ENCODE peak calls at places on chromosomes 12 and 14, in five cellular contexts. Q is NCI-H1436, Z is CMK, D is brain microvascular endothelial cell, A is sciatic nerve. L is an unnamed sample.

GRCh38 chr12:99985631-99986030 is 895 bp upstream of the ANKS1B start:
- DNase-seq in Z (no peak), D (no peak), Q (no peak), A (no peak), L (no peak)

GRCh38 chr14:93993382-93993781 is 3.7 kb upstream of the CCDC197 start:
- DNase-seq in Z (no peak), A (no peak), D (no peak), Q (no peak), L (no peak)

GRCh38 chr12:116773276-116773731 is 35.2 kb downstream of the RNFT2 start:
- DNase-seq in Q (no peak), D (peak), A (no peak), Z (no peak), L (no peak)

GRCh38 chr14:44279357-44279756 is 227.7 kb downstream of the FSCB start:
- DNase-seq in A (no peak), Z (no peak), Q (no peak), D (no peak), L (no peak)

GRCh38 chr14:32560213-32560857 is 231.2 kb downstream of the AKAP6 start:
- DNase-seq in Z (no peak), A (peak), D (peak), Q (peak), L (peak)

GRCh38 chr14:94622653-94623421 is 10.6 kb downstream of the SERPINA3 start:
- DNase-seq in Q (no peak), Z (no peak), D (no peak), A (peak), L (no peak)

GRCh38 chr12:71214511-71215285 is 56.9 kb upstream of the TSPAN8 start:
- DNase-seq in Q (no peak), Z (no peak), A (no peak), D (no peak), L (no peak)

GRCh38 chr12:78641837-78642423 is 222.6 kb upstream of the SYT1 start:
- DNase-seq in Q (no peak), A (no peak), Z (no peak), D (no peak), L (no peak)

GRCh38 chr14:94143239-94143638 is 13.8 kb upstream of the IFI27L2 start:
- DNase-seq in Z (no peak), A (no peak), Q (no peak), D (no peak), L (no peak)

GRCh38 chr12:65014504-65015271 is 106.4 kb downstream of the WIF1 start:
- DNase-seq in A (no peak), D (no peak), Z (no peak), Q (no peak), L (no peak)

GRCh38 chr12:94100990-94101901 is 47.1 kb upstream of the PLXNC1 start:
- DNase-seq in D (peak), Z (no peak), Q (peak), A (peak), L (no peak)

GRCh38 chr12:1205512-1206060 is 214.6 kb downstream of the ERC1 start:
- DNase-seq in Q (no peak), A (no peak), D (peak), Z (no peak), L (no peak)

GRCh38 chr12:110647669-110648068 is 33.7 kb downstream of the TCTN1 start:
- DNase-seq in A (no peak), D (no peak), Q (no peak), Z (no peak), L (no peak)

GRCh38 chr12:48937170-48937569 is 11.9 kb upstream of the FKBP11 start:
- DNase-seq in A (no peak), Q (no peak), D (no peak), Z (no peak), L (no peak)

GRCh38 chr14:57189070-57189469 is 79.6 kb downstream of the EXOC5 start:
- DNase-seq in Z (no peak), D (no peak), A (no peak), Q (peak), L (no peak)

GRCh38 chr12:71090971-71091370 is 66.8 kb downstream of the TSPAN8 start:
- DNase-seq in D (no peak), A (no peak), Q (no peak), Z (no peak), L (no peak)

GRCh38 chr12:48542300-48542928 is 17.0 kb downstream of the OR8S1 start:
- DNase-seq in D (peak), Q (no peak), A (no peak), Z (no peak), L (no peak)

GRCh38 chr12:101733166-101733565 is 6.1 kb downstream of the SYCP3 start:
- DNase-seq in Q (no peak), Z (no peak), A (no peak), D (no peak), L (no peak)

GRCh38 chr12:132218915-132219314 is 74.7 kb downstream of the NOC4L start:
- DNase-seq in Q (peak), A (no peak), D (no peak), Z (no peak), L (no peak)

GRCh38 chr12:2841056-2841455 is 6.2 kb upstream of the NRIP2 start:
- DNase-seq in Q (no peak), D (no peak), A (no peak), Z (no peak), L (no peak)

GRCh38 chr14:49194067-49194466 is 392.1 kb downstream of the RPS29 start:
- DNase-seq in Z (no peak), Q (no peak), A (no peak), D (no peak), L (no peak)

GRCh38 chr14:38948171-38948570 is 154.9 kb downstream of the SEC23A start:
- DNase-seq in Q (no peak), A (no peak), D (no peak), Z (no peak), L (no peak)

GRCh38 chr14:102951034-102951433 is 28.6 kb downstream of the AMN start:
- DNase-seq in D (no peak), Z (no peak), A (no peak), Q (no peak), L (no peak)

GRCh38 chr12:80032967-80033366 is 66.4 kb upstream of the OTOGL start:
- DNase-seq in A (no peak), D (no peak), Q (no peak), Z (no peak), L (no peak)

GRCh38 chr14:39491134-39491541 is 58.9 kb upstream of the FBXO33 start:
- DNase-seq in D (peak), Z (no peak), A (no peak), Q (peak), L (no peak)

GRCh38 chr12:12736759-12737676 is 19.9 kb downstream of the CDKN1B start:
- DNase-seq in Z (no peak), D (no peak), A (no peak), Q (no peak), L (no peak)

GRCh38 chr14:65198346-65198745 is 96.0 kb upstream of the MAX start:
- DNase-seq in A (no peak), Q (no peak), Z (no peak), D (no peak), L (no peak)

GRCh38 chr14:71728386-71728785 is 203.8 kb upstream of the RGS6 start:
- DNase-seq in Q (no peak), D (no peak), A (no peak), Z (no peak), L (no peak)

GRCh38 chr14:95496690-95497241 is 19.7 kb downstream of the SYNE3 start:
- DNase-seq in A (no peak), Q (no peak), Z (no peak), D (no peak), L (no peak)

GRCh38 chr14:96362071-96362964 is 823 bp downstream of the ATG2B start:
- DNase-seq in Z (no peak), A (no peak), D (peak), Q (no peak), L (peak)

GRCh38 chr12:87812030-87812429 is 217.2 kb downstream of the C12orf50 start:
- DNase-seq in Z (no peak), D (no peak), A (no peak), Q (no peak), L (no peak)

GRCh38 chr12:68240079-68240478 is 13.3 kb downstream of the IL22 start:
- DNase-seq in D (peak), Z (no peak), A (no peak), Q (no peak), L (no peak)

GRCh38 chr12:132391326-132392041 is 62.1 kb upstream of the GALNT9 start:
- DNase-seq in A (peak), Q (no peak), Z (no peak), D (no peak), L (no peak)

GRCh38 chr12:65602579-65603295 is 221.5 kb upstream of the HMGA2 start:
- DNase-seq in D (peak), Q (peak), A (peak), Z (no peak), L (no peak)

GRCh38 chr12:2429032-2429431 is 365.7 kb upstream of the FKBP4 start:
- DNase-seq in A (no peak), D (no peak), Z (no peak), Q (no peak), L (no peak)